ENCODE peak calls at places on chromosome 18, in four cellular contexts. W is glutamatergic neuron; Y is CD8-positive, alpha-beta memory T cell; C is activated CD4-positive, alpha-beta T cell treated with anti-CD3 and anti-CD28 coated beads for 4 hours. T is an unnamed sample.

GRCh38 chr18:38422216-38422615 is 856.6 kb upstream of the CELF4 start:
- DNase-seq in W (no peak), Y (no peak), C (no peak), T (no peak)

GRCh38 chr18:79361766-79362522 is 33.8 kb upstream of the NFATC1 start:
- DNase-seq in W (no peak), Y (no peak), C (no peak), T (peak; percentile 73)

GRCh38 chr18:53886066-53886465 is 338.4 kb downstream of the MBD2 start:
- DNase-seq in W (no peak), Y (no peak), C (no peak), T (no peak)

GRCh38 chr18:36284671-36285295 is 12.7 kb upstream of the FHOD3 start:
- DNase-seq in W (no peak), Y (no peak), C (peak; percentile 48), T (peak; percentile 38)

GRCh38 chr18:8614875-8615274 is 5.6 kb downstream of the RAB12 start:
- DNase-seq in W (no peak), Y (no peak), C (no peak), T (no peak)

GRCh38 chr18:50578030-50578429 is 18.1 kb downstream of the MAPK4 start:
- DNase-seq in W (no peak), Y (no peak), C (no peak), T (no peak)

GRCh38 chr18:45008694-45009372 is 328.1 kb downstream of the SETBP1 start:
- DNase-seq in W (no peak), Y (no peak), C (no peak), T (no peak)

GRCh38 chr18:5770176-5770575 is 125.1 kb downstream of the TMEM200C start:
- DNase-seq in W (no peak), Y (no peak), C (no peak), T (no peak)

GRCh38 chr18:50424877-50425690 is 50.2 kb downstream of the SKA1 start:
- DNase-seq in W (no peak), Y (no peak), C (no peak), T (no peak)

GRCh38 chr18:5066380-5066977 is 130.6 kb downstream of the AKAIN1 start:
- DNase-seq in W (peak; percentile 27), Y (no peak), C (no peak), T (no peak)

GRCh38 chr18:25392199-25392598 is 40.2 kb upstream of the ZNF521 start:
- DNase-seq in W (no peak), Y (no peak), C (no peak), T (no peak)

GRCh38 chr18:57705011-57705410 is 83.4 kb upstream of the NARS1 start:
- DNase-seq in W (no peak), Y (no peak), C (no peak), T (no peak)

GRCh38 chr18:79819951-79820351 is 22.2 kb downstream of the KCNG2 start:
- DNase-seq in W (no peak), Y (no peak), C (no peak), T (no peak)

GRCh38 chr18:48802543-48803428 is 148.0 kb downstream of the SMAD7 start:
- DNase-seq in W (peak; percentile 10), Y (no peak), C (no peak), T (no peak)

GRCh38 chr18:48023334-48024008 is 93.0 kb upstream of the SMAD2 start:
- DNase-seq in W (peak; percentile 67), Y (no peak), C (no peak), T (peak; percentile 65)

GRCh38 chr18:49161627-49162026 is 210.9 kb upstream of the SMAD7 start:
- DNase-seq in W (no peak), Y (no peak), C (no peak), T (no peak)

GRCh38 chr18:48799724-48800315 is 150.9 kb downstream of the SMAD7 start:
- DNase-seq in W (no peak), Y (no peak), C (no peak), T (no peak)

GRCh38 chr18:36697905-36698304 is 130.9 kb downstream of the TPGS2 start:
- DNase-seq in W (no peak), Y (no peak), C (no peak), T (no peak)

GRCh38 chr18:48894799-48895346 is 55.9 kb downstream of the SMAD7 start:
- DNase-seq in W (no peak), Y (no peak), C (no peak), T (no peak)

GRCh38 chr18:13137041-13137938 is 81.3 kb upstream of the LDLRAD4 start:
- DNase-seq in W (peak; percentile 52), Y (no peak), C (peak; percentile 4), T (no peak)

GRCh38 chr18:7579176-7579922 is 12.2 kb downstream of the PTPRM start:
- DNase-seq in W (no peak), Y (no peak), C (no peak), T (peak; percentile 35)

GRCh38 chr18:33560686-33561370 is 17.2 kb upstream of the ASXL3 start:
- DNase-seq in W (peak; percentile 26), Y (no peak), C (no peak), T (no peak)

GRCh38 chr18:35756506-35757117 is 175.1 kb downstream of the GALNT1 start:
- DNase-seq in W (peak; percentile 56), Y (peak; percentile 20), C (peak; percentile 60), T (no peak)

GRCh38 chr18:63578357-63578958 is 8.7 kb upstream of the SERPINB13 start:
- DNase-seq in W (no peak), Y (no peak), C (no peak), T (no peak)

GRCh38 chr18:40006553-40007073 is 1948.4 kb upstream of the PIK3C3 start:
- DNase-seq in W (no peak), Y (no peak), C (no peak), T (no peak)

GRCh38 chr18:34821669-34822210 is 111.6 kb downstream of the DTNA start:
- DNase-seq in W (no peak), Y (no peak), C (no peak), T (no peak)

GRCh38 chr18:43758734-43759133 is 481.4 kb upstream of the SYT4 start:
- DNase-seq in W (no peak), Y (no peak), C (no peak), T (no peak)

GRCh38 chr18:70491734-70492348 is 203.0 kb downstream of the SOCS6 start:
- DNase-seq in W (peak; percentile 74), Y (peak; percentile 4), C (peak; percentile 47), T (peak; percentile 61)

GRCh38 chr18:49547701-49548100 is 14.2 kb upstream of the LIPG start:
- DNase-seq in W (no peak), Y (no peak), C (no peak), T (peak; percentile 59)

GRCh38 chr18:3097082-3097481 is 84.1 kb upstream of the LPIN2 start:
- DNase-seq in W (no peak), Y (no peak), C (no peak), T (no peak)

GRCh38 chr18:13233746-13234527 is 15.4 kb downstream of the LDLRAD4 start:
- DNase-seq in W (no peak), Y (no peak), C (no peak), T (no peak)

T was measured in SJSA1.